ENCODE peak calls at places on chromosome 16, in four cellular contexts. One of them, this sample, is unnamed.

GRCh38 chr16:74748710-74749073 is 25.9 kb downstream of the FA2H start:
- DNase-seq in HepG2: no peak
- DNase-seq in K562: no peak
- DNase-seq in WTC11: no peak
- DNase-seq in this sample: no peak

GRCh38 chr16:84321932-84322331 is 27.3 kb downstream of the WFDC1 start:
- DNase-seq in HepG2: no peak
- DNase-seq in K562: no peak
- DNase-seq in WTC11: no peak
- DNase-seq in this sample: no peak

GRCh38 chr16:13077816-13078215 is 176.4 kb downstream of the SHISA9 start:
- DNase-seq in WTC11: no peak
- DNase-seq in K562: no peak
- DNase-seq in HepG2: no peak
- DNase-seq in this sample: no peak

GRCh38 chr16:9012848-9013507 is 49.3 kb upstream of the USP7 start:
- DNase-seq in WTC11: peak; percentile 87
- DNase-seq in HepG2: no peak
- DNase-seq in K562: no peak
- DNase-seq in this sample: no peak

GRCh38 chr16:12570046-12570618 is 233.6 kb downstream of the CPPED1 start:
- DNase-seq in WTC11: no peak
- DNase-seq in HepG2: peak; percentile 59
- DNase-seq in K562: no peak
- DNase-seq in this sample: no peak

GRCh38 chr16:66408181-66409048 is 18.7 kb upstream of the BEAN1 start:
- DNase-seq in K562: no peak
- DNase-seq in HepG2: peak; percentile 93
- DNase-seq in WTC11: no peak
- DNase-seq in this sample: peak; percentile 57

GRCh38 chr16:81635336-81635947 is 143.6 kb upstream of the PLCG2 start:
- DNase-seq in WTC11: no peak
- DNase-seq in HepG2: no peak
- DNase-seq in K562: no peak
- DNase-seq in this sample: no peak

GRCh38 chr16:11175850-11176341 is 80.1 kb downstream of the SOCS1 start:
- DNase-seq in HepG2: no peak
- DNase-seq in WTC11: no peak
- DNase-seq in K562: no peak
- DNase-seq in this sample: no peak

GRCh38 chr16:57381791-57382534 is 9.7 kb downstream of the CX3CL1 start:
- DNase-seq in HepG2: no peak
- DNase-seq in WTC11: no peak
- DNase-seq in K562: no peak
- DNase-seq in this sample: no peak

GRCh38 chr16:69143116-69143515 is 10.7 kb downstream of the UTP4 start:
- DNase-seq in HepG2: peak; percentile 30
- DNase-seq in K562: peak; percentile 41
- DNase-seq in WTC11: no peak
- DNase-seq in this sample: peak; percentile 40

GRCh38 chr16:25187491-25187795 is 29.3 kb upstream of the AQP8 start:
- DNase-seq in WTC11: no peak
- DNase-seq in K562: no peak
- DNase-seq in HepG2: no peak
- DNase-seq in this sample: no peak

GRCh38 chr16:3822366-3823045 is 58.0 kb downstream of the CREBBP start:
- DNase-seq in HepG2: no peak
- DNase-seq in K562: no peak
- DNase-seq in WTC11: no peak
- DNase-seq in this sample: no peak

GRCh38 chr16:85661131-85662035 is 27.4 kb downstream of the GINS2 start:
- DNase-seq in WTC11: no peak
- DNase-seq in K562: no peak
- DNase-seq in HepG2: no peak
- DNase-seq in this sample: no peak

GRCh38 chr16:85664580-85665372 is 24.0 kb downstream of the GINS2 start:
- DNase-seq in WTC11: no peak
- DNase-seq in K562: no peak
- DNase-seq in HepG2: no peak
- DNase-seq in this sample: no peak

GRCh38 chr16:85663891-85664321 is 24.8 kb downstream of the GINS2 start:
- DNase-seq in WTC11: no peak
- DNase-seq in K562: no peak
- DNase-seq in HepG2: no peak
- DNase-seq in this sample: no peak

GRCh38 chr16:85662036-85662812 is 26.5 kb downstream of the GINS2 start:
- DNase-seq in HepG2: no peak
- DNase-seq in WTC11: no peak
- DNase-seq in K562: no peak
- DNase-seq in this sample: no peak

GRCh38 chr16:85662976-85663830 is 25.6 kb downstream of the GINS2 start:
- DNase-seq in WTC11: no peak
- DNase-seq in K562: no peak
- DNase-seq in HepG2: no peak
- DNase-seq in this sample: no peak
- TF ChIP-seq USF2 in WTC11: no peak
- TF ChIP-seq USF2 in K562: no peak
- TF ChIP-seq USF2 in HepG2: no peak
- TF ChIP-seq USF2 in this sample: no peak

GRCh38 chr16:29858149-29858899 is 4.7 kb downstream of the CDIPT start:
- DNase-seq in K562: no peak
- DNase-seq in HepG2: no peak
- DNase-seq in WTC11: no peak
- DNase-seq in this sample: no peak
- TF ChIP-seq HMGXB4 in K562: no peak
- TF ChIP-seq HMGXB4 in HepG2: no peak
- TF ChIP-seq HMGXB4 in WTC11: no peak
- TF ChIP-seq HMGXB4 in this sample: no peak

DNA sequence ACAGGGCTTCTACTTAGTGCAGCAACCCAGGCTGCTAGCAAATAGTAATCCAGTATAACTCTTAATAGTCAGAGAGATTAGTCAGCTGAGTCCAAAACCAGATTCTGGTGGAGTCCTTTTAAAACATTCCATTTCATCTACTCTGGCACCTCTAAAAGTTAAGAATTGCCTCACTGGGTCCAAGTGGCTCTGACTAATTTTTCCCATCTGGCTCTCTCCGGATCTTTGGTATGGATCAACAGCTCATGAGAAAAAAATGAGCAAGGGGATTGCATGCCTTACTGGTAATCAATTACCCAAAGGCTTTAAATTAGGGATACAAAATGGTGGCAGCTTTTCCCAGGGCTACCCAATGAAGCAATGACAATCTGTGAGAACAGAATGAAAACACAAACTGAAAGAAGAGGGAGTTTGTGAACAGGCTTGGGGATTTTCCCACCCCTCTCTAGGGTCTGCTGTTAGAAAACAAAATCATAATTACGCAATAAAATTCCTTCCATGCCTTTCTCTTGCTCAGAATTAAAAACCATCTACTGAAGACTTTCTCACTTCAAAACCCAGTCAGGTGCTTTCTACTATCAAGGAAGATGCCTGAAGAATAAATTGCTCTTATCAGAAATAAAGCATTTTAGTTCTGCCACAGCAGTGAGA is 84.6 kb upstream of the PMFBP1 start:
- DNase-seq in WTC11: no peak
- DNase-seq in K562: no peak
- DNase-seq in HepG2: no peak
- DNase-seq in this sample: no peak
- TF ChIP-seq USF2 in WTC11: no peak
- TF ChIP-seq USF2 in K562: no peak
- TF ChIP-seq USF2 in HepG2: no peak
- TF ChIP-seq USF2 in this sample: no peak

DNA sequence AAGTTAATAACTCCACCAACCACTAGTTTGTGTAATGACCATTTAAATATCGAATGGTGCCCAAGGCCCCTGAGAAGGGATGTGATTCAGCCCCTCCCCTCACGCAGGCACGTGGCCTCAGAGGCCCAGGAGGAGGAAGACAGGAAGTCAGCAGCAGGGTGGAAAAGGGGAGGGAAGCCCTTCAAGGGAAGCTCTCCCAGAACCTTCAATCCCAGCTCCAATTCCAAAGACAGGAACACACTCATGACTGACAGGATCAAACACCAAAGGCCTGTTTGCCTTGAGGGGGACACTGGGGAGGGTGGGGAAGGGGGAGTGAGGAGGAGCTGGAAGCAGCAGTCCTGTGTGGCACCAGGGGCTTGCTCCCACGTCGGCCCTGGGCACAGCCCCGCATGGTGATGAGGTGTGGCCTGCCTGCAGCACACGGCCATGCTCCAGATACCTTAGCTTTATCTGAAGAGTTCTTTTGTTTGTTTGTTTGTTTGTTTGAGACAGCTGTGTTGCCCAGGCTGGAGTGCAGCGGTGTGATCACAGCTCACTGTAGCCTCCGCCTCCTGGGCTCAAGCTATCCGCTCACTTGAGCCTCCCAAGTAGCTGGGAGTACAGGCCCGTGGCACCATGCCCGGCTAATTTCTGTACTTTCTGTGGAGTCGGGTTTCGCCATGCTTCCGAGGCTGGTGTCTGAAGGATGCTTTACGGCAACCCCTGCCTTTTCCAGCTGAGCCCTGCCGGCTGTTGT is 105.0 kb downstream of the ZNF778 start:
- DNase-seq in HepG2: peak; percentile 74
- DNase-seq in K562: peak; percentile 39
- DNase-seq in WTC11: peak; percentile 60
- DNase-seq in this sample: peak; percentile 70
- TF ChIP-seq HMGXB4 in HepG2: no peak
- TF ChIP-seq HMGXB4 in K562: no peak
- TF ChIP-seq HMGXB4 in WTC11: no peak
- TF ChIP-seq HMGXB4 in this sample: no peak

DNA sequence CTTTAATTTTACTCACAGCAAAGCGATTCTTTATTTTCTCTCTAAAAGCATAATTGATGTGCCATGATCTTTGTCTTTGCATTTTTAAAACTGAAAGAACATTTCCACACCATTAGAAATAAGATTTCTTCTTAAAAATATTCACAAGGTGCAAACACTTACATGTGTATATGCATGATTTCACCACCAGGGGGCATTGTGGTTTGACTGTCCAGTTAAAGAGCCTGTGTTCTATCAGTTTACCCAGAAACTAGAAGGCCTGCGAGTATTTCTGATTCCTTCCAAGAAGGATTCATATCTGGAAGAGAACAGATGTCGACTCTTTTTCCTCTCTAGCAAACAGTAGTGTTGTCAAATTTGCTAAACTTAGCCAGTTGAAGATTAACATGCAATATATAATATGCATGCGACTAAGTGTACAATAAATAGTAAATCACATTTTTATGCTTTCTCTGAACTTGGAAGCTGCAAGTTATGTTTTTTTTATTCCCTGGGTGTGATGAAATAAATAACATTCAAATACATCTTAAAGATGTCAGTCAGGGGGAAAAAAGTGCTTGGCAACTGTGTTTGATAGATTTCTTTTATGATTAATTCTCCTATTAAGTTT is 404.2 kb downstream of the WWOX start:
- DNase-seq in WTC11: peak; percentile 36
- DNase-seq in HepG2: peak; percentile 61
- DNase-seq in K562: peak; percentile 69
- DNase-seq in this sample: peak; percentile 62
- TF ChIP-seq USF2 in WTC11: no peak
- TF ChIP-seq USF2 in HepG2: no peak
- TF ChIP-seq USF2 in K562: no peak
- TF ChIP-seq USF2 in this sample: no peak